ENCODE peak calls at places on chromosomes 7 and 10, in five cellular contexts. One of them, this sample, is unnamed. For H3K4me1, the result is how much of the 10 kb centered on the place peaks cover.

GRCh38 chr7:138980575-138981285 is 459 bp downstream of the KIAA1549 start:
- DNase-seq in A673: peak
- DNase-seq in GM23248: peak
- DNase-seq in H1: peak
- DNase-seq in neural progenitor cell: no peak
- DNase-seq in this sample: peak

GRCh38 chr10:102645388-102645740 is 1.1 kb downstream of the TRIM8 start:
- DNase-seq in GM23248: no peak
- DNase-seq in A673: peak
- DNase-seq in H1: no peak
- DNase-seq in neural progenitor cell: no peak
- DNase-seq in this sample: no peak

GRCh38 chr7:152859781-152860191 is 100.2 kb downstream of the ACTR3B start:
- DNase-seq in neural progenitor cell: peak
- DNase-seq in A673: peak
- DNase-seq in H1: peak
- DNase-seq in GM23248: peak
- DNase-seq in this sample: no peak

GRCh38 chr10:57864789-57865676 is 402.7 kb downstream of the IPMK start:
- DNase-seq in neural progenitor cell: no peak
- DNase-seq in GM23248: no peak
- DNase-seq in H1: no peak
- DNase-seq in A673: no peak
- DNase-seq in this sample: peak

GRCh38 chr10:69895759-69896158 is 94.1 kb downstream of the COL13A1 start:
- DNase-seq in neural progenitor cell: no peak
- DNase-seq in GM23248: peak
- DNase-seq in H1: no peak
- DNase-seq in A673: peak
- DNase-seq in this sample: peak

GRCh38 chr10:49237985-49238384 is 49.8 kb upstream of the TMEM273 start:
- DNase-seq in A673: no peak
- DNase-seq in H1: no peak
- DNase-seq in GM23248: no peak
- DNase-seq in neural progenitor cell: no peak
- DNase-seq in this sample: no peak

GRCh38 chr7:150502519-150502918 is 12.2 kb upstream of the GIMAP7 start:
- DNase-seq in GM23248: no peak
- DNase-seq in neural progenitor cell: no peak
- DNase-seq in A673: no peak
- DNase-seq in H1: no peak
- DNase-seq in this sample: no peak

GRCh38 chr10:71040890-71041590 is 152.7 kb upstream of the PCBD1 start:
- DNase-seq in GM23248: no peak
- DNase-seq in neural progenitor cell: no peak
- DNase-seq in H1: no peak
- DNase-seq in A673: no peak
- DNase-seq in this sample: no peak

GRCh38 chr10:112461029-112461887 is 14.2 kb downstream of the VTI1A start:
- DNase-seq in neural progenitor cell: no peak
- DNase-seq in A673: peak
- DNase-seq in GM23248: peak
- DNase-seq in H1: no peak
- DNase-seq in this sample: peak

GRCh38 chr7:157460721-157461120 is 123.9 kb downstream of the DNAJB6 start:
- DNase-seq in H1: peak
- DNase-seq in A673: no peak
- DNase-seq in GM23248: no peak
- DNase-seq in neural progenitor cell: no peak
- DNase-seq in this sample: no peak

GRCh38 chr10:34262965-34263364 is 552.1 kb downstream of the PARD3 start:
- DNase-seq in A673: peak
- DNase-seq in GM23248: no peak
- DNase-seq in neural progenitor cell: no peak
- DNase-seq in H1: no peak
- DNase-seq in this sample: no peak

GRCh38 chr10:58518775-58519174 is 6.1 kb downstream of the BICC1 start:
- DNase-seq in neural progenitor cell: no peak
- DNase-seq in H1: no peak
- DNase-seq in GM23248: peak
- DNase-seq in A673: no peak
- DNase-seq in this sample: peak

GRCh38 chr10:30751678-30752331 is 122.3 kb upstream of the LYZL2 start:
- DNase-seq in GM23248: peak
- DNase-seq in A673: peak
- DNase-seq in H1: peak
- DNase-seq in neural progenitor cell: peak
- DNase-seq in this sample: no peak

GRCh38 chr7:44761207-44762161 is 12.8 kb downstream of the ZMIZ2 start:
- DNase-seq in neural progenitor cell: no peak
- DNase-seq in H1: no peak
- DNase-seq in A673: peak
- DNase-seq in GM23248: peak
- DNase-seq in this sample: no peak

GRCh38 chr10:112953760-112954159 is 3.7 kb downstream of the TCF7L2 start:
- DNase-seq in GM23248: peak
- DNase-seq in H1: no peak
- DNase-seq in A673: no peak
- DNase-seq in neural progenitor cell: no peak
- DNase-seq in this sample: no peak

GRCh38 chr10:3471927-3472704 is 299.5 kb upstream of the PITRM1 start:
- DNase-seq in H1: no peak
- DNase-seq in GM23248: peak
- DNase-seq in A673: peak
- DNase-seq in neural progenitor cell: peak
- DNase-seq in this sample: peak

GRCh38 chr10:105643662-105644061 is 1002.6 kb downstream of the SORCS3 start:
- DNase-seq in A673: no peak
- DNase-seq in neural progenitor cell: no peak
- DNase-seq in GM23248: no peak
- DNase-seq in H1: no peak
- DNase-seq in this sample: no peak

GRCh38 chr10:105647354-105647753 is 1006.3 kb downstream of the SORCS3 start:
- DNase-seq in A673: no peak
- DNase-seq in H1: no peak
- DNase-seq in neural progenitor cell: no peak
- DNase-seq in GM23248: no peak
- DNase-seq in this sample: no peak

GRCh38 chr10:105644559-105644958 is 1003.5 kb downstream of the SORCS3 start:
- DNase-seq in H1: no peak
- DNase-seq in A673: no peak
- DNase-seq in GM23248: no peak
- DNase-seq in neural progenitor cell: no peak
- DNase-seq in this sample: no peak

GRCh38 chr10:105650311-105650710 is 1009.2 kb downstream of the SORCS3 start:
- DNase-seq in H1: no peak
- DNase-seq in GM23248: no peak
- DNase-seq in A673: no peak
- DNase-seq in neural progenitor cell: peak
- DNase-seq in this sample: no peak

GRCh38 chr10:105644978-105645377 is 1003.9 kb downstream of the SORCS3 start:
- DNase-seq in GM23248: no peak
- DNase-seq in A673: no peak
- DNase-seq in neural progenitor cell: no peak
- DNase-seq in H1: no peak
- DNase-seq in this sample: no peak
- TF ChIP-seq EZH2 in GM23248: no peak
- TF ChIP-seq EZH2 in A673: no peak
- TF ChIP-seq EZH2 in neural progenitor cell: no peak
- TF ChIP-seq EZH2 in H1: no peak
- TF ChIP-seq EZH2 in this sample: no peak

GRCh38 chr10:79346388-79347225 is 662 bp upstream of the PPIF start:
- DNase-seq in A673: no peak
- DNase-seq in neural progenitor cell: peak
- DNase-seq in H1: peak
- DNase-seq in GM23248: no peak
- DNase-seq in this sample: no peak
- H3K4me1 ChIP-seq in A673: under half
- H3K4me1 ChIP-seq in neural progenitor cell: under half
- H3K4me1 ChIP-seq in H1: under half
- H3K4me1 ChIP-seq in GM23248: under half
- H3K4me1 ChIP-seq in this sample: under half

GRCh38 chr10:75404023-75404334 is 2.4 kb upstream of the ZNF503 start:
- DNase-seq in GM23248: no peak
- DNase-seq in H1: no peak
- DNase-seq in A673: no peak
- DNase-seq in neural progenitor cell: no peak
- DNase-seq in this sample: no peak
- TF ChIP-seq EZH2 in GM23248: no peak
- TF ChIP-seq EZH2 in H1: no peak
- TF ChIP-seq EZH2 in A673: peak
- TF ChIP-seq EZH2 in neural progenitor cell: no peak
- TF ChIP-seq EZH2 in this sample: no peak

DNA sequence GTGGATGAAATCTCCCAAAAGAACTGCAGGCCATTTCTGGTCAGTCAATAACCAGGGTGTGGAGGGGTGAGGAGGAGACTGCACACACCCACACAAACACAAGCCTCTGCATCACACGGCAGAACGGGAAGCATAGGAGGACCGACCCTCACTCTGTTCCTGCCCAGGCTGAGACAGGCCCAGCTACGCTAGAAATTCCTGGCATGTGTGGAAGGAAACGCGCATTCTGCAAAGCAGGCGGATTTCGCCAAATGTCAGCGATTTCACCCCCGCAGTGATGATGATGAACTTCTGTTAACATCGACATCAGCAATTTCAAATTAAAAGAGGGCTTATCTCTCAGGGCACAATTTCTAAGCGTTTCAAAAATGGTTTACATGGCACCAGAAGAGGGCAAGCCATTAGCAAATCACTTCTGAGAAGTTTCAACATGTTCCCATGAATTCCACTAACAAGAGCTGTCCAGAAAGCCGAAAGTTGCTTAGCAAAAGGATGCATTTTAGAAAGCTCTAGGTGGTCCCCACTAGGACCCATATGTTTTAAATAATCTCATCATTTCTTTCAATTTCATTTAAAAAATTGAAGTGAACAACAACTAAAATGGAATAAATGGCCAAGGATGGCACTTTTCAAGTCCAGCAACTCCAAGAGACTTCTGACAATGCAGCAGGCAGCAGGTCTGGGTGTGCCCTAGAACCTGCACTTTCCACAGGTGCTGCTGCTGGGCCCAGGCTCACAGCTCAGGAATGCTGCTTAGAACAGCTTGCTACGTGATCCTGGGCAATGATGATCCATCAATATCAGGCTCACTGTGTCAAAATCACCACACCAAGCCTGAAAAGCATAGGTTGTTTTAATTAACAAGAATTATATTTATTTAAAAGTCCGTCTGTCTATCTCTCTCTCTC is 148.7 kb downstream of the TNS3 start:
- DNase-seq in A673: no peak
- DNase-seq in neural progenitor cell: no peak
- DNase-seq in GM23248: no peak
- DNase-seq in H1: no peak
- DNase-seq in this sample: peak
- H3K4me1 ChIP-seq in A673: under half
- H3K4me1 ChIP-seq in neural progenitor cell: under half
- H3K4me1 ChIP-seq in GM23248: under half
- H3K4me1 ChIP-seq in H1: under half
- H3K4me1 ChIP-seq in this sample: under half

This sample was measured in mammary epithelial cell.